ENCODE peak calls at places on chromosome 3, in nine cellular contexts. X, R, W, A, F, C, V, K and O are unnamed samples.

GRCh38 chr3:72483554-72484104 is 364.6 kb downstream of the SHQ1 start:
- DNase-seq in R (no peak), W (no peak), X (no peak), V (no peak), C (no peak), A (no peak), K (no peak), F (no peak), O (no peak)

GRCh38 chr3:114451561-114452018 is 157.8 kb downstream of the TIGIT start:
- DNase-seq in X (peak), A (peak), C (peak), F (no peak), K (no peak), V (no peak), R (no peak), W (peak), O (no peak)

GRCh38 chr3:191331443-191331842 is 1.1 kb upstream of the UTS2B start:
- DNase-seq in V (no peak), A (no peak), R (no peak), W (no peak), K (no peak), X (no peak), F (peak), C (no peak), O (no peak)

GRCh38 chr3:8638994-8639393 is 5.6 kb downstream of the SSUH2 start:
- DNase-seq in A (no peak), F (no peak), V (no peak), X (no peak), W (peak), K (no peak), C (no peak), R (no peak), O (no peak)

GRCh38 chr3:143464850-143465249 is 345.3 kb downstream of the CHST2 start:
- DNase-seq in X (no peak), C (no peak), F (no peak), V (no peak), W (no peak), R (no peak), A (no peak), K (no peak), O (no peak)

GRCh38 chr3:45035441-45036301 is 9.6 kb downstream of the CLEC3B start:
- DNase-seq in X (no peak), A (no peak), C (peak), V (no peak), R (no peak), K (no peak), W (no peak), F (no peak), O (no peak)

GRCh38 chr3:81040107-81040506 is 721.3 kb downstream of the GBE1 start:
- DNase-seq in F (no peak), R (no peak), X (no peak), A (no peak), V (no peak), C (no peak), W (no peak), K (no peak), O (no peak)

GRCh38 chr3:59593380-59593779 is 543.6 kb upstream of the CFAP20DC start:
- DNase-seq in V (no peak), W (no peak), C (no peak), K (no peak), A (no peak), F (no peak), X (no peak), R (no peak), O (no peak)

GRCh38 chr3:46359748-46360509 is 6.0 kb downstream of the CCR2 start:
- DNase-seq in C (no peak), V (no peak), F (no peak), X (peak), A (no peak), K (no peak), R (peak), W (no peak), O (peak)

GRCh38 chr3:151499198-151499597 is 38.3 kb upstream of the IGSF10 start:
- DNase-seq in K (no peak), W (no peak), V (no peak), X (no peak), A (no peak), F (peak), R (no peak), C (no peak), O (no peak)

GRCh38 chr3:151195818-151196217 is 7.2 kb downstream of the GPR171 start:
- DNase-seq in W (no peak), X (no peak), C (no peak), F (no peak), A (no peak), V (no peak), R (no peak), K (no peak), O (no peak)

GRCh38 chr3:32176989-32177701 is 61.3 kb upstream of the CMTM8 start:
- DNase-seq in R (peak), V (no peak), X (no peak), F (peak), K (peak), A (peak), C (peak), W (no peak), O (no peak)

GRCh38 chr3:117671707-117672318 is 962.2 kb downstream of the TUSC7 start:
- DNase-seq in C (no peak), W (no peak), K (no peak), X (no peak), R (no peak), A (peak), F (no peak), V (no peak), O (no peak)

GRCh38 chr3:121894191-121894990 is at the start of gene SLC15A2:
- DNase-seq in R (peak), W (peak), C (peak), A (no peak), X (peak), K (no peak), F (no peak), V (no peak), O (no peak)

GRCh38 chr3:23085256-23085655 is 117.9 kb upstream of the UBE2E2 start:
- DNase-seq in K (no peak), V (no peak), X (no peak), C (no peak), A (no peak), W (no peak), R (no peak), F (no peak), O (no peak)

GRCh38 chr3:111582114-111582461 is 13.1 kb downstream of the ZBED2 start:
- DNase-seq in W (no peak), V (peak), A (no peak), K (no peak), X (no peak), F (peak), C (no peak), R (no peak), O (no peak)

GRCh38 chr3:127039719-127040118 is 56.8 kb downstream of the PLXNA1 start:
- DNase-seq in V (no peak), C (no peak), X (no peak), K (no peak), A (no peak), R (no peak), W (no peak), F (no peak), O (no peak)

GRCh38 chr3:150742141-150742523 is 20.8 kb downstream of the SIAH2 start:
- DNase-seq in K (no peak), A (no peak), R (no peak), C (no peak), W (no peak), F (no peak), V (no peak), X (no peak), O (no peak)

GRCh38 chr3:33746412-33747116 is 28.5 kb upstream of the CLASP2 start:
- DNase-seq in F (no peak), K (no peak), V (no peak), C (no peak), R (no peak), W (no peak), A (peak), X (no peak), O (no peak)

GRCh38 chr3:62084558-62084957 is 288.8 kb downstream of the FEZF2 start:
- DNase-seq in A (no peak), K (no peak), W (no peak), F (peak), R (no peak), C (no peak), V (no peak), X (no peak), O (no peak)

GRCh38 chr3:155712008-155712407 is 32.9 kb downstream of the PLCH1 start:
- DNase-seq in W (no peak), R (no peak), F (no peak), A (no peak), K (no peak), V (peak), X (no peak), C (no peak), O (no peak)

GRCh38 chr3:126267169-126267975 is 87.0 kb upstream of the ALDH1L1 start:
- DNase-seq in R (no peak), A (peak), V (peak), X (peak), K (no peak), F (peak), W (peak), C (peak), O (peak)

GRCh38 chr3:35946121-35946856 is 307.0 kb downstream of the ARPP21 start:
- DNase-seq in F (no peak), C (no peak), W (no peak), V (no peak), R (peak), A (no peak), X (peak), K (no peak), O (no peak)

GRCh38 chr3:171646357-171647133 is 163.7 kb downstream of the PLD1 start:
- DNase-seq in F (peak), A (no peak), C (no peak), K (no peak), X (peak), V (peak), R (peak), W (peak), O (peak)

GRCh38 chr3:183188895-183189462 is 26.4 kb upstream of the LAMP3 start:
- DNase-seq in W (peak), X (peak), R (peak), F (no peak), A (peak), C (no peak), K (no peak), V (no peak), O (no peak)

GRCh38 chr3:181707980-181708379 is 3.7 kb upstream of the SOX2 start:
- DNase-seq in K (no peak), R (no peak), X (no peak), A (no peak), F (no peak), V (no peak), C (no peak), W (no peak), O (no peak)

GRCh38 chr3:72462611-72463011 is 385.6 kb downstream of the SHQ1 start:
- DNase-seq in W (peak), A (no peak), X (no peak), R (no peak), K (no peak), C (no peak), V (peak), F (no peak), O (no peak)

GRCh38 chr3:184399410-184399809 is 19.6 kb downstream of the CHRD start:
- DNase-seq in C (no peak), W (no peak), K (no peak), F (no peak), V (peak), R (no peak), A (no peak), X (no peak), O (no peak)

GRCh38 chr3:71446260-71446659 is 137.3 kb downstream of the FOXP1 start:
- DNase-seq in F (no peak), W (no peak), X (no peak), V (no peak), A (no peak), K (no peak), C (no peak), R (no peak), O (no peak)

GRCh38 chr3:183917776-183918175 is 33.1 kb upstream of the PARL start:
- DNase-seq in C (no peak), K (no peak), X (no peak), F (no peak), R (no peak), A (no peak), W (no peak), V (no peak), O (no peak)

GRCh38 chr3:65277788-65278187 is 590.0 kb upstream of the ADAMTS9 start:
- DNase-seq in F (no peak), W (no peak), V (no peak), K (no peak), A (no peak), C (no peak), R (no peak), X (no peak), O (peak)

GRCh38 chr3:63914312-63914711 is 2.1 kb upstream of the SCAANT1 start:
- DNase-seq in V (no peak), W (no peak), K (no peak), X (no peak), C (peak), A (peak), R (no peak), F (peak), O (no peak)

GRCh38 chr3:46214751-46215352 is 6.7 kb upstream of the CCR1 start:
- DNase-seq in W (no peak), V (no peak), R (peak), C (no peak), A (no peak), K (no peak), X (no peak), F (peak), O (no peak)

GRCh38 chr3:4421121-4421520 is 45.9 kb downstream of the SUMF1 start:
- DNase-seq in X (no peak), C (no peak), A (no peak), R (peak), W (no peak), K (no peak), F (peak), V (no peak), O (no peak)

GRCh38 chr3:126952983-126953660 is 29.8 kb upstream of the PLXNA1 start:
- DNase-seq in F (no peak), W (no peak), V (no peak), R (no peak), K (no peak), A (no peak), X (no peak), C (no peak), O (no peak)